ENCODE peak calls at places on chromosomes 11 and 22, in six cellular contexts. J is psoas muscle, X is OCI-LY7, K is choroid plexus epithelial cell, G is AG04450, R is H1. N is an unnamed sample.

GRCh38 chr11:115198301-115198700 is 305.9 kb downstream of the CADM1 start:
- DNase-seq in J (no peak), X (no peak), K (peak; percentile 85), G (no peak), R (no peak), N (no peak)

GRCh38 chr11:26470992-26471391 is 101.1 kb downstream of the MUC15 start:
- DNase-seq in J (no peak), X (no peak), K (no peak), G (no peak), R (no peak), N (no peak)

GRCh38 chr11:117484159-117484558 is 156.5 kb downstream of the CEP164 start:
- DNase-seq in J (no peak), X (no peak), K (no peak), G (no peak), R (no peak), N (no peak)

GRCh38 chr11:8794126-8794525 is 111.5 kb downstream of the RPL27A start:
- DNase-seq in J (no peak), X (no peak), K (no peak), G (no peak), R (no peak), N (no peak)

GRCh38 chr11:115720537-115721308 is 216.5 kb upstream of the CADM1 start:
- DNase-seq in J (no peak), X (no peak), K (no peak), G (no peak), R (no peak), N (no peak)

GRCh38 chr11:35836185-35836584 is 107.7 kb upstream of the LDLRAD3 start:
- DNase-seq in J (no peak), X (no peak), K (no peak), G (no peak), R (no peak), N (no peak)

GRCh38 chr11:69007978-69008381 is 5.1 kb downstream of the MRGPRF start:
- DNase-seq in J (no peak), X (no peak), K (no peak), G (no peak), R (no peak), N (no peak)

GRCh38 chr22:19892249-19892879 is 37.7 kb upstream of the GNB1L start:
- DNase-seq in J (no peak), X (peak; percentile 66), K (peak; percentile 70), G (no peak), R (no peak), N (no peak)

GRCh38 chr11:35785287-35786167 is 123.0 kb downstream of the TRIM44 start:
- DNase-seq in J (no peak), X (no peak), K (no peak), G (no peak), R (no peak), N (no peak)

GRCh38 chr11:69984457-69985261 is 93.5 kb upstream of the ANO1 start:
- DNase-seq in J (no peak), X (no peak), K (no peak), G (no peak), R (no peak), N (no peak)

GRCh38 chr11:316891-317291 is 3.1 kb downstream of the IFITM1 start:
- DNase-seq in J (no peak), X (no peak), K (no peak), G (no peak), R (no peak), N (no peak)

GRCh38 chr11:67300756-67301312 is 2.5 kb upstream of the SSH3 start:
- DNase-seq in J (peak; percentile 19), X (no peak), K (no peak), G (no peak), R (no peak), N (no peak)

GRCh38 chr11:39432929-39433328 is 2026.5 kb downstream of the LRRC4C start:
- DNase-seq in J (no peak), X (no peak), K (no peak), G (no peak), R (no peak), N (no peak)

GRCh38 chr22:19478466-19479357 is at the start of gene UFD1:
- DNase-seq in J (peak; percentile 89), X (peak; percentile 86), K (peak; percentile 85), G (peak; percentile 72), R (no peak), N (peak; percentile 84)

GRCh38 chr11:78666675-78667129 is 92.0 kb upstream of the NARS2 start:
- DNase-seq in J (no peak), X (no peak), K (no peak), G (no peak), R (no peak), N (no peak)

GRCh38 chr11:7570938-7571337 is 57.1 kb downstream of the PPFIBP2 start:
- DNase-seq in J (no peak), X (no peak), K (no peak), G (no peak), R (no peak), N (no peak)

GRCh38 chr11:30128269-30128932 is 102.4 kb upstream of the FSHB start:
- DNase-seq in J (no peak), X (peak; percentile 37), K (peak; percentile 65), G (peak; percentile 8), R (no peak), N (no peak)

GRCh38 chr22:16935209-16935608 is 72.8 kb downstream of the GAB4 start:
- DNase-seq in J (no peak), X (no peak), K (no peak), G (no peak), R (no peak), N (no peak)

GRCh38 chr22:47625013-47625385 is 862.5 kb downstream of the TBC1D22A start:
- DNase-seq in J (no peak), X (no peak), K (no peak), G (no peak), R (no peak), N (no peak)

GRCh38 chr11:35794850-35795249 is 132.3 kb downstream of the TRIM44 start:
- DNase-seq in J (no peak), X (no peak), K (peak; percentile 74), G (peak; percentile 47), R (no peak), N (no peak)

GRCh38 chr22:24486501-24486921 is 8.6 kb upstream of the UPB1 start:
- DNase-seq in J (no peak), X (no peak), K (peak; percentile 68), G (no peak), R (no peak), N (no peak)

GRCh38 chr11:23021287-23021863 is 161.1 kb upstream of the CCDC179 start:
- DNase-seq in J (no peak), X (peak; percentile 24), K (peak; percentile 66), G (peak; percentile 21), R (peak; percentile 2), N (no peak)

GRCh38 chr11:12675951-12676711 is 1.9 kb downstream of the TEAD1 start:
- DNase-seq in J (no peak), X (peak; percentile 25), K (peak; percentile 62), G (no peak), R (no peak), N (no peak)

GRCh38 chr22:23112472-23113012 is 29.2 kb downstream of the RSPH14 start:
- DNase-seq in J (no peak), X (no peak), K (no peak), G (no peak), R (no peak), N (no peak)

GRCh38 chr11:77449060-77449521 is 24.8 kb downstream of the PAK1 start:
- DNase-seq in J (no peak), X (no peak), K (no peak), G (no peak), R (no peak), N (no peak)

GRCh38 chr11:7636350-7636749 is 37.0 kb downstream of the CYB5R2 start:
- DNase-seq in J (no peak), X (no peak), K (no peak), G (no peak), R (no peak), N (no peak)

GRCh38 chr11:128488471-128488870 is 98.9 kb downstream of the ETS1 start:
- DNase-seq in J (no peak), X (no peak), K (peak; percentile 92), G (peak; percentile 81), R (no peak), N (no peak)

GRCh38 chr11:507727-508515 is 879 bp upstream of the RNH1 start:
- DNase-seq in J (no peak), X (no peak), K (no peak), G (no peak), R (no peak), N (no peak)

GRCh38 chr22:19179472-19180048 is 1.0 kb upstream of the SLC25A1 start:
- DNase-seq in J (peak; percentile 78), X (peak; percentile 84), K (peak; percentile 95), G (peak; percentile 68), R (peak; percentile 73), N (peak; percentile 70)

GRCh38 chr11:117345039-117345438 is 17.4 kb downstream of the CEP164 start:
- DNase-seq in J (no peak), X (no peak), K (no peak), G (no peak), R (no peak), N (no peak)

DNA sequence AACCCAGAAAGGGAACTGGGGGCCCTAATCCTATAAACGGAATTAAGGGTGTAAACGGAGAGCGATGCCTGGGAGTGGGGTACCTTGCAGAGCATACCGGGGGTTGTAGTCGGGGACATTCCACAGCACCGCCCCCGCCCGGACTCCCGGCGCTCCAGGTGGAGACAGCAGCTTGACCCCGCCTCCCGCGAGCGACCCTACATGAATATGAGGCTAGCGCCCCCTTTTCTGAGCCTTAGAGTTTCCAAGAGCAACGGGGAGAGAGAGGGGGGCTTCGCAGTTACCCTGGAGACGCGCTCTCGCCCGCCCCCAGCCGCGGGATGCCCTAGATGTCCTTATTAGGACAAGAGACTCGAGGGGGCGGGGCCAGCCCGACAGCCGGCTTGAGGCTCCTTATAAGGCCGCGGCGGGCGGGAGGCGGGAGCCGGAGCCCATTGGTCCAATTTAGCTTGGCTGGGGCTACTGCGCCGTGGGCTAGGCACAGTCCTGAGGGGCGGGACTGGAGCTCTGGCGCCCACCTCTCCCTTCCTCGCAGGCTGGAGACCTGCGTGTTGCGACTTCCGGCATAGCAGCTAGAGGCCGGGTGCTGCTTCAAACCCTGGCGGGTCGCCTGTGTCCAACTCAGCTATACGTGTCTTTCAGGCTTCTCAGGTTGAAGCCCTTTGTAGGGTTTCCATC is 960 bp upstream of the MUS81 start:
- DNase-seq in J (peak; percentile 99), X (peak; percentile 99), K (peak; percentile 99), G (peak; percentile 97), R (peak; percentile 99), N (peak; percentile 98)
- TF ChIP-seq CTCF in J (no peak), X (peak; percentile 26), K (no peak), G (peak; percentile 28), R (peak; percentile 48), N (no peak)

GRCh38 chr11:101083334-101083733 is 46.3 kb downstream of the PGR start:
- DNase-seq in J (no peak), X (no peak), K (no peak), G (no peak), R (peak; percentile 10), N (no peak)
- TF ChIP-seq CTCF in J (no peak), X (no peak), K (no peak), G (no peak), R (peak; percentile 44), N (no peak)

GRCh38 chr11:60469723-60470122 is 14.1 kb downstream of the MS4A1 start:
- DNase-seq in J (no peak), X (peak; percentile 33), K (no peak), G (no peak), R (no peak), N (no peak)
- TF ChIP-seq CTCF in J (no peak), X (peak; percentile 82), K (no peak), G (no peak), R (no peak), N (no peak)

DNA sequence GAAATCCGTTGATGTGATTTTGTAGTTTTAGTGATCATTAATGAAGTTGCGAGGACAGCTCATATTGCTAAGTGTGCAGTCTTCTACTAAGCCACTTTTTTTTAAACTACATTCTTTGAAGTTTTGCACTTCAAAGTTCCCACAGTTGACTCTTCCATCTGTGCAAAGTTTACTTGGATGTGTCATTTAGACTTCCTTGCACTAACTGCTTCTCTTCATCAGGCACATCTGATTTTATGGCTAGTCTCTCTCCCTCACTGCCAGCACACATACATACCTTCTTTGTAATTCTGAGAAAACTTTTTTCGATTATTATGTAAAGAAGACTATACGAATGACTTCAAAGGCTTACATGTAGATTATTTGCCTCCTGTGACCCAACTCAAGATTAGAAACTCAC is 250.0 kb downstream of the DYNC2H1 start:
- DNase-seq in J (no peak), X (no peak), K (peak; percentile 53), G (no peak), R (no peak), N (no peak)
- TF ChIP-seq CTCF in J (no peak), X (no peak), K (no peak), G (no peak), R (no peak), N (no peak)